ENCODE peak calls at places on chromosomes 2 and 18, in six cellular contexts. J, Y, N, P, C and W are unnamed samples.
A peak's percentile ranks its signal among the peaks of the same experiment; 100 is the strongest.

GRCh38 chr2:164275659-164276058 is 345.6 kb downstream of the GRB14 start:
- DNase-seq in J (no peak), Y (no peak), N (no peak), P (no peak), C (no peak), W (no peak)

GRCh38 chr2:189210250-189211075 is 30.9 kb upstream of the COL5A2 start:
- DNase-seq in J (peak; percentile 97), Y (no peak), N (peak; percentile 94), P (peak; percentile 98), C (no peak), W (no peak)

GRCh38 chr2:201871471-201871870 is 65.1 kb downstream of the CDK15 start:
- DNase-seq in J (no peak), Y (no peak), N (no peak), P (no peak), C (no peak), W (no peak)

GRCh38 chr2:180938419-180938818 is 42.0 kb upstream of the UBE2E3 start:
- DNase-seq in J (peak; percentile 70), Y (no peak), N (peak; percentile 87), P (peak; percentile 87), C (no peak), W (no peak)

GRCh38 chr18:57433492-57434176 is 1.5 kb upstream of the ONECUT2 start:
- DNase-seq in J (no peak), Y (no peak), N (no peak), P (no peak), C (no peak), W (no peak)

GRCh38 chr2:30115141-30115980 is 31.4 kb upstream of the YPEL5 start:
- DNase-seq in J (peak; percentile 91), Y (peak; percentile 75), N (peak; percentile 92), P (peak; percentile 85), C (peak; percentile 79), W (peak; percentile 92)

GRCh38 chr2:53434487-53434886 is 333.1 kb upstream of the CHAC2 start:
- DNase-seq in J (no peak), Y (no peak), N (no peak), P (no peak), C (no peak), W (no peak)

GRCh38 chr2:44777542-44777941 is 164.0 kb upstream of the SIX3 start:
- DNase-seq in J (no peak), Y (no peak), N (peak; percentile 43), P (no peak), C (no peak), W (no peak)

GRCh38 chr2:188291617-188292445 is at the start of gene GULP1:
- DNase-seq in J (peak; percentile 79), Y (peak; percentile 55), N (peak; percentile 93), P (peak; percentile 71), C (no peak), W (peak; percentile 91)

GRCh38 chr2:132547089-132547687 is 122.8 kb downstream of the LYPD1 start:
- DNase-seq in J (peak; percentile 88), Y (peak; percentile 61), N (peak; percentile 77), P (peak; percentile 73), C (peak; percentile 76), W (no peak)

GRCh38 chr2:128832946-128833560 is 514.4 kb upstream of the HS6ST1 start:
- DNase-seq in J (no peak), Y (no peak), N (no peak), P (no peak), C (no peak), W (no peak)

GRCh38 chr2:164620873-164621760 is at the start of gene GRB14:
- DNase-seq in J (peak; percentile 36), Y (peak; percentile 30), N (peak; percentile 50), P (peak; percentile 14), C (no peak), W (no peak)

GRCh38 chr2:20539133-20539719 is 92.4 kb downstream of the RHOB start:
- DNase-seq in J (no peak), Y (no peak), N (peak; percentile 52), P (peak; percentile 51), C (no peak), W (no peak)

GRCh38 chr18:26804474-26804873 is 61.0 kb downstream of the AQP4 start:
- DNase-seq in J (peak; percentile 73), Y (no peak), N (no peak), P (no peak), C (no peak), W (no peak)

GRCh38 chr2:118300807-118301206 is 212.5 kb downstream of the INSIG2 start:
- DNase-seq in J (no peak), Y (no peak), N (no peak), P (no peak), C (no peak), W (no peak)

GRCh38 chr2:95023222-95023597 is 2.3 kb upstream of the MAL start:
- DNase-seq in J (no peak), Y (peak; percentile 69), N (no peak), P (no peak), C (peak; percentile 30), W (no peak)

GRCh38 chr2:33859191-33859590 is 260.1 kb upstream of the FAM98A start:
- DNase-seq in J (no peak), Y (no peak), N (no peak), P (no peak), C (no peak), W (no peak)

GRCh38 chr18:77671456-77672167 is 422.0 kb downstream of the GALR1 start:
- DNase-seq in J (no peak), Y (no peak), N (no peak), P (no peak), C (no peak), W (no peak)

GRCh38 chr18:75041586-75041985 is 167.4 kb downstream of the PTGR3 start:
- DNase-seq in J (peak; percentile 61), Y (no peak), N (peak; percentile 28), P (peak; percentile 49), C (peak; percentile 6), W (no peak)
- TF ChIP-seq CTCF in J (peak; percentile 63), Y (no peak), N (peak; percentile 34), P (peak; percentile 51), C (peak; percentile 55), W (peak; percentile 62)

GRCh38 chr2:121695179-121695451 is 41.6 kb downstream of the NIFK start:
- DNase-seq in J (no peak), Y (no peak), N (no peak), P (no peak), C (no peak), W (no peak)

GRCh38 chr2:121698318-121698930 is 38.3 kb downstream of the NIFK start:
- DNase-seq in J (no peak), Y (no peak), N (no peak), P (no peak), C (no peak), W (no peak)

GRCh38 chr2:121697108-121697631 is 39.5 kb downstream of the NIFK start:
- DNase-seq in J (peak; percentile 25), Y (no peak), N (peak; percentile 54), P (no peak), C (no peak), W (no peak)

GRCh38 chr2:121694398-121695178 is 42.1 kb downstream of the NIFK start:
- DNase-seq in J (peak; percentile 39), Y (no peak), N (peak; percentile 72), P (peak; percentile 64), C (no peak), W (peak; percentile 42)

GRCh38 chr2:121696410-121696930 is 40.2 kb downstream of the NIFK start:
- DNase-seq in J (no peak), Y (no peak), N (no peak), P (no peak), C (no peak), W (peak; percentile 32)
- TF ChIP-seq CTCF in J (no peak), Y (no peak), N (no peak), P (no peak), C (no peak), W (no peak)

DNA sequence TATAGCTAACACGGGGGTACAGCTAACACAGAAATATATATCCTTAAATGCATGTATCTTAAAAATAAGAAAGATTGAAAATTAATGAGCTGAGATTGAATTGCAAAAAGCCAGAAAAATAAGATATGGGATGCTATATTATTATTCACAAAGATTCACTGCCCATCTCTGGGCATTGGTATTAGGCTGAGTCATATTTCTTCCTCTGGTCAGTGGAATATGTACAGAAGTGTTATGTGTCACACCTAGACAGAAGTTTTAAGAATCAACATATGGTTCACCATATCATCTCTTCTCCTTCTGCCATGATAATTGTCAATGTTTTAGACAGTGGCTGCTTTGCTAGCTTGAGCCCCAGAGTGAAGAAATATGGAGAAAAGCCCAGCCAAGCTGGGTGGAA is 14.0 kb upstream of the MCFD2 start:
- DNase-seq in J (no peak), Y (no peak), N (no peak), P (no peak), C (no peak), W (no peak)
- TF ChIP-seq CTCF in J (no peak), Y (no peak), N (no peak), P (no peak), C (no peak), W (no peak)

GRCh38 chr2:173684896-173685485 is 280.2 kb downstream of the SP3 start:
- DNase-seq in J (no peak), Y (no peak), N (no peak), P (no peak), C (no peak), W (no peak)
- TF ChIP-seq CTCF in J (no peak), Y (no peak), N (no peak), P (no peak), C (no peak), W (no peak)

GRCh38 chr2:170401187-170401586 is 223.2 kb downstream of the MYO3B start:
- DNase-seq in J (no peak), Y (no peak), N (no peak), P (no peak), C (no peak), W (no peak)

GRCh38 chr2:170393861-170394498 is 216.0 kb downstream of the MYO3B start:
- DNase-seq in J (no peak), Y (no peak), N (no peak), P (no peak), C (no peak), W (no peak)

GRCh38 chr2:170391018-170391417 is 213.1 kb downstream of the MYO3B start:
- DNase-seq in J (no peak), Y (no peak), N (no peak), P (no peak), C (no peak), W (no peak)

GRCh38 chr2:170394988-170395387 is 217.0 kb downstream of the MYO3B start:
- DNase-seq in J (peak; percentile 17), Y (no peak), N (peak; percentile 17), P (no peak), C (no peak), W (no peak)

GRCh38 chr2:170396799-170397459 is 219.0 kb downstream of the MYO3B start:
- DNase-seq in J (peak; percentile 45), Y (peak; percentile 25), N (peak; percentile 35), P (peak; percentile 42), C (peak; percentile 10), W (no peak)
- TF ChIP-seq CTCF in J (peak; percentile 56), Y (no peak), N (peak; percentile 10), P (peak; percentile 32), C (peak; percentile 71), W (peak; percentile 52)